ENCODE peak calls at places on chromosomes 12 and 14, in five cellular contexts. X is mucosa of descending colon, L is thoracic aorta, U is vagina, O is pancreas. I is an unnamed sample. For H3K4me1, the result is how much of the 10 kb centered on the place peaks cover.

GRCh38 chr12:81369175-81369574 is 291.3 kb downstream of the ACSS3 start:
- DNase-seq in X (no peak), L (no peak), U (no peak), O (no peak), I (no peak)

GRCh38 chr14:72961579-72962335 is 35.5 kb downstream of the DCAF4 start:
- DNase-seq in X (no peak), L (no peak), U (no peak), O (no peak), I (no peak)

GRCh38 chr14:95044463-95045254 is 112.7 kb downstream of the DICER1 start:
- DNase-seq in X (no peak), L (no peak), U (peak), O (no peak), I (no peak)

GRCh38 chr12:91940826-91941225 is 204.8 kb downstream of the BTG1 start:
- DNase-seq in X (no peak), L (no peak), U (no peak), O (no peak), I (no peak)

GRCh38 chr14:24238527-24239037 is 3.8 kb downstream of the TINF2 start:
- DNase-seq in X (no peak), L (no peak), U (no peak), O (no peak), I (no peak)

GRCh38 chr14:23512156-23512555 is 39.4 kb downstream of the ZFHX2 start:
- DNase-seq in X (no peak), L (no peak), U (no peak), O (no peak), I (no peak)

GRCh38 chr12:52651726-52652261 is at the start of gene KRT2:
- DNase-seq in X (no peak), L (no peak), U (no peak), O (no peak), I (no peak)

GRCh38 chr12:112151766-112152541 is 26.6 kb downstream of the TRAFD1 start:
- DNase-seq in X (no peak), L (no peak), U (no peak), O (no peak), I (no peak)

GRCh38 chr12:24535334-24536019 is 413.4 kb downstream of the BCAT1 start:
- DNase-seq in X (no peak), L (no peak), U (no peak), O (no peak), I (no peak)

GRCh38 chr12:49233842-49234526 is 30.9 kb upstream of the TUBA1C start:
- DNase-seq in X (peak), L (peak), U (no peak), O (peak), I (peak)

GRCh38 chr14:70366890-70367289 is 7.4 kb upstream of the COX16 start:
- DNase-seq in X (no peak), L (no peak), U (no peak), O (no peak), I (no peak)

GRCh38 chr12:2550470-2551090 is 244.2 kb upstream of the FKBP4 start:
- DNase-seq in X (no peak), L (no peak), U (no peak), O (no peak), I (no peak)

GRCh38 chr12:122862872-122863701 is 27.8 kb downstream of the HIP1R start:
- DNase-seq in X (peak), L (no peak), U (no peak), O (no peak), I (peak)

GRCh38 chr12:49367381-49368239 is at the start of gene SPATS2:
- DNase-seq in X (peak), L (peak), U (no peak), O (no peak), I (peak)

GRCh38 chr12:75932241-75932640 is 99.3 kb downstream of the PHLDA1 start:
- DNase-seq in X (no peak), L (no peak), U (no peak), O (no peak), I (no peak)

GRCh38 chr14:74572829-74573360 is 39.1 kb downstream of the LTBP2 start:
- DNase-seq in X (no peak), L (no peak), U (no peak), O (no peak), I (no peak)

GRCh38 chr14:74909911-74910310 is 13.1 kb downstream of the RPS6KL1 start:
- DNase-seq in X (no peak), L (no peak), U (no peak), O (no peak), I (no peak)

GRCh38 chr14:20472566-20473206 is 3.5 kb downstream of the PNP start:
- DNase-seq in X (no peak), L (no peak), U (no peak), O (no peak), I (no peak)
- H3K4me1 ChIP-seq in X (under half), L (under half), U (under half), O (under half), I (under half)

DNA sequence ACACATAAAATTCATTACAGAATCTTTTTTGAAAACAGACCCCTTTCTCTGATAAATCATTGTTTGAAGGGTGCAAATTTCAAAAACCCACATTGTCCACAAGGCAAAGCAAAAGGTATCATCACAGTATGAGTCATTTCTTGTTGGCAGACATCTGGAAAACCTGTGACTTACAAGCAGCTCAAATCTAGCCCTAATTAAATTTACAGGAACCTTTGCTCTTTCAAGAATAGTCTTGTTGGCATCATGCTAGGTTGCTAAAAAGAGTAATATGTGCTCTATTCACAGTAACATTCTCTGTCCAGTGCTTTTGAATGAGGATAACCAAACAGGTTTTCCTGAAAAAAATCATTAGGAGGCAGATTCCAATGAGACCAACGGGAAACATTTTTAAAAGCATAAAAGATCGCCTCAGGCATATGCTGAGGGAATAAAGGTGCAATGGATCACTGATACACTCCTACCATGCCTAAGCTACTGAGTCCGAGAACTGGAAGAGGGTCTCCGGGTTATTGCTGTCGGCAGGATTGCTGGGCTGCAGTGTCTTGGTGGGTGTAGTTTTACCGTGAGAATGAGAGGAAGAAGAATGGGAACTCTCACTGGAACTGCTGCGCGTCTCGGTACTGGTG is 55.5 kb upstream of the TTC7B start:
- DNase-seq in X (no peak), L (no peak), U (no peak), O (no peak), I (no peak)
- H3K4me1 ChIP-seq in X (under half), L (under half), U (under half), O (under half), I (under half)

GRCh38 chr12:79874665-79875064 is 60.2 kb downstream of the PPP1R12A start:
- DNase-seq in X (no peak), L (no peak), U (no peak), O (no peak), I (no peak)

GRCh38 chr12:79873223-79873622 is 61.7 kb downstream of the PPP1R12A start:
- DNase-seq in X (no peak), L (no peak), U (no peak), O (no peak), I (no peak)

GRCh38 chr12:79877246-79877645 is 57.7 kb downstream of the PPP1R12A start:
- DNase-seq in X (no peak), L (no peak), U (no peak), O (no peak), I (no peak)

DNA sequence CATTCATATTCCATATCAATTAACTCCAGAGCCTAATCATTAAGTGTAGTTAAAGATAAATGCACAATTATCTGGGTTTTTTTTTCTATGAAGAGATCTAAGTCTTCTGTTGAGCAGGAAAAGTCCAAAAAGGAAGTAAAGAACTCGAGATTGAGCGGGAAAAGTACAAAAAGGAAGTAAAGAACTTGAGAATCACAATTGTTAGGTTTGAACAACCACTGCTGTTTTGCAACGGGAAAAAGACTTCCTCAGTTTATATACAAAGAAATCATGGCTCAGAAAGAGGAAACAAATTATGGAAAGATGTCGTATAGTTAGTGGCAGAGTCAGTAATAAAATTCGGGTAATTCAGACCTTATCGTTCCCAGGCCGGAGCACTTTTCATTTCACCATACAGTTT is 63.3 kb downstream of the PPP1R12A start:
- DNase-seq in X (no peak), L (no peak), U (no peak), O (no peak), I (no peak)
- H3K4me1 ChIP-seq in X (under half), L (under half), U (under half), O (under half), I (under half)

GRCh38 chr14:89957791-89958190 is 2.1 kb downstream of the TDP1 start:
- DNase-seq in X (no peak), L (no peak), U (no peak), O (no peak), I (no peak)

GRCh38 chr14:89955418-89956293 is at the start of gene TDP1:
- DNase-seq in X (peak), L (peak), U (peak), O (peak), I (peak)

GRCh38 chr14:89954045-89955021 is at the start of gene EFCAB11:
- DNase-seq in X (peak), L (peak), U (peak), O (peak), I (peak)

GRCh38 chr14:89955022-89955414 is 488 bp upstream of the EFCAB11 start:
- DNase-seq in X (no peak), L (no peak), U (no peak), O (no peak), I (peak)

DNA sequence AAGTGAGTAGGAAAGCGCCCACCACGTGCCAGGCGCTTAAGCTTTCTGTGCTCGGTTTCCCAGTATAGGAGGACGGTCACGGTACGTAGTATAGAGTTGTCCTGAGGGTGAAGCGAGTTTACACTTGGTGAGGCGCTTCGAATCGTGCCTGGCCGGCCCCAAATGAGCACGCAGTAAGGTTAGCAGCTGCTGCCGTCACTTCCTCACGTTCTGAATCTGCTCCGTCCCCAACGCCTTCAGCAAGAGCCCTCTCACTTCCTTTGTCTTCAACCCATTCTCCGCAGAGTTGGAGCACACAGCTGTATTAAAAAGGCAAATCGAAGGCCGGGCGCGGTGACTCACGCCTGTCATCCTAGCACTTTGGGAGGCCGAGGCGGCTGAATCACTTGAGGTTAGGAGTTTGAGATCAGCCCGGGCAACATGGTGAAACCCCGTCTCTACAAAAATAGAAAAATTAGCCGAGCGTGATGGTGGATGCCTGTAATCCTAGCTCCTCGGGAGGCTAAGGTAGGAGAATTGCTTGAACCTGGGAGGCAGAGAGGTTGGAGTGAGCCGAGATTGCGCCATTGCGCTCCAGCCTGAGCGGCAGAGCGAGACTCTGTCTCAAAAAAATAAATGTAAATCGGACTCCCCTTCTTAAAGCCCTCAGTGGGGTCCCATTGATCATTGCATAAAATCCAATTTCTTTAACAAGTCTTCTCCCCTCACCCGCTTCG is 725 bp downstream of the TDP1 start:
- DNase-seq in X (peak), L (peak), U (no peak), O (peak), I (peak)
- H3K4me1 ChIP-seq in X (under half), L (under half), U (under half), O (under half), I (under half)